ENCODE peak calls at places on chromosomes 3 and 15, in ten cellular contexts. One of them, this sample, is unnamed. For H3K4me1 and H3K27me3, the result is how much of the 10 kb centered on the place peaks cover.

GRCh38 chr3:128074851-128075515 is 22.7 kb downstream of the SEC61A1 start:
- DNase-seq in heart right ventricle: no peak
- DNase-seq in transverse colon: no peak
- DNase-seq in fibroblast of lung: no peak
- DNase-seq in K562: no peak
- DNase-seq in H9: no peak
- DNase-seq in neural progenitor cell: no peak
- DNase-seq in body of pancreas: no peak
- DNase-seq in CD8-positive, alpha-beta T cell: no peak
- DNase-seq in IMR-90: no peak
- DNase-seq in this sample: no peak

GRCh38 chr15:75721923-75722870 is 9.5 kb upstream of the CSPG4 start:
- DNase-seq in heart right ventricle: no peak
- DNase-seq in transverse colon: no peak
- DNase-seq in fibroblast of lung: no peak
- DNase-seq in K562: no peak
- DNase-seq in H9: no peak
- DNase-seq in neural progenitor cell: no peak
- DNase-seq in body of pancreas: no peak
- DNase-seq in CD8-positive, alpha-beta T cell: no peak
- DNase-seq in IMR-90: no peak
- DNase-seq in this sample: no peak

GRCh38 chr3:13244695-13245449 is 171.6 kb upstream of the IQSEC1 start:
- DNase-seq in heart right ventricle: no peak
- DNase-seq in transverse colon: no peak
- DNase-seq in fibroblast of lung: no peak
- DNase-seq in K562: no peak
- DNase-seq in H9: no peak
- DNase-seq in neural progenitor cell: no peak
- DNase-seq in body of pancreas: no peak
- DNase-seq in CD8-positive, alpha-beta T cell: no peak
- DNase-seq in IMR-90: no peak
- DNase-seq in this sample: no peak

GRCh38 chr15:31091531-31091930 is 10.0 kb downstream of the TRPM1 start:
- DNase-seq in heart right ventricle: no peak
- DNase-seq in transverse colon: no peak
- DNase-seq in fibroblast of lung: peak
- DNase-seq in K562: no peak
- DNase-seq in H9: no peak
- DNase-seq in neural progenitor cell: no peak
- DNase-seq in body of pancreas: no peak
- DNase-seq in CD8-positive, alpha-beta T cell: no peak
- DNase-seq in IMR-90: peak
- DNase-seq in this sample: no peak

GRCh38 chr3:52406231-52406661 is 38.7 kb downstream of the SEMA3G start:
- DNase-seq in heart right ventricle: no peak
- DNase-seq in transverse colon: peak
- DNase-seq in fibroblast of lung: no peak
- DNase-seq in K562: no peak
- DNase-seq in H9: no peak
- DNase-seq in neural progenitor cell: no peak
- DNase-seq in body of pancreas: peak
- DNase-seq in CD8-positive, alpha-beta T cell: no peak
- DNase-seq in IMR-90: no peak
- DNase-seq in this sample: no peak

GRCh38 chr3:46995901-46996562 is 16.6 kb downstream of the NBEAL2 start:
- DNase-seq in heart right ventricle: no peak
- DNase-seq in transverse colon: no peak
- DNase-seq in fibroblast of lung: no peak
- DNase-seq in K562: no peak
- DNase-seq in H9: no peak
- DNase-seq in neural progenitor cell: no peak
- DNase-seq in body of pancreas: no peak
- DNase-seq in CD8-positive, alpha-beta T cell: no peak
- DNase-seq in IMR-90: no peak
- DNase-seq in this sample: no peak

GRCh38 chr15:51425517-51426033 is 84.1 kb downstream of the GLDN start:
- DNase-seq in heart right ventricle: no peak
- DNase-seq in transverse colon: no peak
- DNase-seq in fibroblast of lung: no peak
- DNase-seq in K562: peak
- DNase-seq in H9: no peak
- DNase-seq in neural progenitor cell: no peak
- DNase-seq in body of pancreas: no peak
- DNase-seq in CD8-positive, alpha-beta T cell: no peak
- DNase-seq in IMR-90: no peak
- DNase-seq in this sample: no peak

GRCh38 chr3:56917740-56918568 is 116.2 kb upstream of the ARHGEF3 start:
- DNase-seq in heart right ventricle: no peak
- DNase-seq in transverse colon: peak
- DNase-seq in fibroblast of lung: no peak
- DNase-seq in K562: no peak
- DNase-seq in H9: no peak
- DNase-seq in neural progenitor cell: no peak
- DNase-seq in body of pancreas: no peak
- DNase-seq in CD8-positive, alpha-beta T cell: no peak
- DNase-seq in IMR-90: no peak
- DNase-seq in this sample: no peak

GRCh38 chr3:99945328-99945995 is 127.8 kb downstream of the CMSS1 start:
- DNase-seq in heart right ventricle: peak
- DNase-seq in transverse colon: no peak
- DNase-seq in fibroblast of lung: no peak
- DNase-seq in K562: no peak
- DNase-seq in H9: no peak
- DNase-seq in neural progenitor cell: no peak
- DNase-seq in body of pancreas: no peak
- DNase-seq in CD8-positive, alpha-beta T cell: no peak
- DNase-seq in IMR-90: peak
- DNase-seq in this sample: no peak

GRCh38 chr3:44522494-44522933 is 32.5 kb upstream of the ZKSCAN7 start:
- DNase-seq in heart right ventricle: no peak
- DNase-seq in transverse colon: no peak
- DNase-seq in fibroblast of lung: no peak
- DNase-seq in K562: peak
- DNase-seq in H9: no peak
- DNase-seq in neural progenitor cell: no peak
- DNase-seq in body of pancreas: no peak
- DNase-seq in CD8-positive, alpha-beta T cell: no peak
- DNase-seq in IMR-90: no peak
- DNase-seq in this sample: no peak

GRCh38 chr3:113265281-113265680 is 53.9 kb downstream of the BOC start:
- DNase-seq in heart right ventricle: no peak
- DNase-seq in transverse colon: no peak
- DNase-seq in fibroblast of lung: no peak
- DNase-seq in K562: no peak
- DNase-seq in H9: no peak
- DNase-seq in neural progenitor cell: peak
- DNase-seq in body of pancreas: no peak
- DNase-seq in CD8-positive, alpha-beta T cell: no peak
- DNase-seq in IMR-90: no peak
- DNase-seq in this sample: no peak
- H3K4me1 ChIP-seq in heart right ventricle: under half
- H3K4me1 ChIP-seq in transverse colon: under half
- H3K4me1 ChIP-seq in fibroblast of lung: under half
- H3K4me1 ChIP-seq in K562: under half
- H3K4me1 ChIP-seq in H9: under half
- H3K4me1 ChIP-seq in neural progenitor cell: half or more
- H3K4me1 ChIP-seq in body of pancreas: under half
- H3K4me1 ChIP-seq in CD8-positive, alpha-beta T cell: under half
- H3K4me1 ChIP-seq in IMR-90: under half
- H3K4me1 ChIP-seq in this sample: under half

GRCh38 chr15:101102746-101103145 is 149.1 kb downstream of the CHSY1 start:
- DNase-seq in heart right ventricle: no peak
- DNase-seq in transverse colon: no peak
- DNase-seq in fibroblast of lung: no peak
- DNase-seq in K562: no peak
- DNase-seq in H9: no peak
- DNase-seq in neural progenitor cell: no peak
- DNase-seq in body of pancreas: no peak
- DNase-seq in CD8-positive, alpha-beta T cell: no peak
- DNase-seq in IMR-90: no peak
- DNase-seq in this sample: no peak

GRCh38 chr15:101099183-101099582 is 152.7 kb downstream of the CHSY1 start:
- DNase-seq in heart right ventricle: no peak
- DNase-seq in transverse colon: no peak
- DNase-seq in fibroblast of lung: no peak
- DNase-seq in K562: no peak
- DNase-seq in H9: no peak
- DNase-seq in neural progenitor cell: no peak
- DNase-seq in body of pancreas: no peak
- DNase-seq in CD8-positive, alpha-beta T cell: no peak
- DNase-seq in IMR-90: no peak
- DNase-seq in this sample: no peak

GRCh38 chr15:101100118-101100517 is 151.7 kb downstream of the CHSY1 start:
- DNase-seq in heart right ventricle: no peak
- DNase-seq in transverse colon: no peak
- DNase-seq in fibroblast of lung: no peak
- DNase-seq in K562: no peak
- DNase-seq in H9: no peak
- DNase-seq in neural progenitor cell: no peak
- DNase-seq in body of pancreas: no peak
- DNase-seq in CD8-positive, alpha-beta T cell: no peak
- DNase-seq in IMR-90: no peak
- DNase-seq in this sample: no peak

GRCh38 chr15:101101676-101102075 is 150.2 kb downstream of the CHSY1 start:
- DNase-seq in heart right ventricle: no peak
- DNase-seq in transverse colon: no peak
- DNase-seq in fibroblast of lung: no peak
- DNase-seq in K562: no peak
- DNase-seq in H9: no peak
- DNase-seq in neural progenitor cell: no peak
- DNase-seq in body of pancreas: no peak
- DNase-seq in CD8-positive, alpha-beta T cell: no peak
- DNase-seq in IMR-90: no peak
- DNase-seq in this sample: no peak

DNA sequence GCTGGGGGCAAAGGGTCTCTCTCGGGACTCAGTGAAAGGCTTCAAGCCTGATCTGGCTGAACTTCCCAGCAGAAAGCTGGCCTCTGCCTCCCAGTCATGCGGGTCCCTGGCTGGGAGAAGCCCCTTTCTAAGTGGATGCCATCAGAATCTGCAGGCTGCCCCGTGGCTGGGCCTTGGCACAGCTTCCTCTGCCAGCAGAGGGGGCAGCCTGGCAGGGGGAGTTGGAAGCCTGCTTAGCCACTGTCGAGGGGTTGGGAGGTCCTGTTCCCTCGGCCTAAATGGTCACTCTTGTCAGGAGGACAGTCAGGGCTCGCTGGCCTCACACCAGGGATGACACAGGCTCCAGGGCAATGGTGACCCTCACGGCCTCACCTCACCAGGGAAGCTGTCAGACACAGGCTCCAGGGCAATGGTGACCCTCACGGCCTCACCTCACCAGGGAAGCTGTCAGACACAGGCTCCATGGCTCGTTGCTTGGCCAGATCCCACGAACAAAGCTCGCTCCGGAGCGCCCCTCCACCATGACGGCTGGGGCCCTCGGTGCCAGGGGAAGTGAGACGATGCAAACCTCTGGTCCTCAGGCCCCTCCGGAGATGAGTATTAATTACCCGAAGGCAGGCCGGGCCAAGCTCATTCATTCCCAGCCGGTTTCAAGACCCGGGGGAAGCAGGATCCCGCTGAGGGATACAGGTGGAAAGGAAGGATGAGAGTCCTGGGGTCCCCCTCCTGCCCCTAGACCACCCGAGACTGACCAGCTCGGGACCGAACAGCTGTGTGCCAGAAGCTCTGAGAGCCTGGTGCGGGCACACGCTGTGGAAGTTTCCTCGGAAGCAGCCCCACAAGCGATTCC is 151.0 kb downstream of the CHSY1 start:
- DNase-seq in heart right ventricle: no peak
- DNase-seq in transverse colon: no peak
- DNase-seq in fibroblast of lung: no peak
- DNase-seq in K562: no peak
- DNase-seq in H9: no peak
- DNase-seq in neural progenitor cell: no peak
- DNase-seq in body of pancreas: no peak
- DNase-seq in CD8-positive, alpha-beta T cell: no peak
- DNase-seq in IMR-90: no peak
- DNase-seq in this sample: no peak
- TF ChIP-seq CTCF in heart right ventricle: no peak
- TF ChIP-seq CTCF in transverse colon: no peak
- TF ChIP-seq CTCF in fibroblast of lung: no peak
- TF ChIP-seq CTCF in K562: no peak
- TF ChIP-seq CTCF in H9: no peak
- TF ChIP-seq CTCF in neural progenitor cell: no peak
- TF ChIP-seq CTCF in body of pancreas: no peak
- TF ChIP-seq CTCF in CD8-positive, alpha-beta T cell: no peak
- TF ChIP-seq CTCF in IMR-90: no peak
- TF ChIP-seq CTCF in this sample: no peak

DNA sequence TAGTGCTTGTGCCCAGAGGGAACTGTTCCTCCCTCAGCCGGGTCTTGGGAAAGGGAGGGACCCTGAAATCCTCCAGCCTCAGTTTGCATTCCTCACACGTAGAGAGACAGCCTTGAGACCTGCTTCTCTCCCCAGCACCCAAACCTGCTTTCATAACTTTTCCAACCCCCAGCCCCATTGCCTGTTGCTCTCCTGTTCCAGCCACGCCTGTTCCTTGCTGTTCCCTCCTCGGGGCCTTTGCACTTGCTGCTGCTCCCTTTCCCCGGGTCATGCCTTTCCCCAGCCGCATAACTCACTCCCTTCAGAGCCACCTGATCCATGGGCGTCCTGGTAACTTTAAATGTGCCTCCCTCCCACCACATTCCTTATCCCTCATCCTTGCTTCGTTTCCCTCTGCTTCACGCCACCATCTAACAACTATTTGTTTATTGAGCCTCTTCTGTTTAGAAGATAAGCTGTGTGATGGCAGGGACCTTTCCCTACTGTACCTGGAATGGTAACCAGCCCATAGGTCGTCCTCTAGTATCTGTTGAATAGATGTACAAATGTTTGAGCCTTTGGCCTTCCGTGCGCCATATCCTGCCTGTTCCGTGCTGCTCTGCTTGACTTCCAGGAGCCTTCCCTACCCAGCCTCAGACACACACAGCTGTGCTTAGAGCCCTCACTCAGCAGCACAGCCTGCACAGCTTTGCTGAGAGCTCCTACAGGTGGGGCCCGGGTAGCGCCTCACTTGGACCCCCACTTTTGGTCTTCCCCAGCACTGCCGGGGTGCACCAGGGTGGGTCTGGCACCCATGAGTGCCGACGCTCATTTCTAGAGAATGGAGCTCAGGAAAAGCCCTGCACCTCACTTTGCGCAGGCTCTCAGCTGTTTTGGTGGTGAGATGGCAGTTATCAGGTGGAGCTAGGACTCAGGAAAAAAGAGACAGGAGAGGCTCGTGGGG is 60.2 kb downstream of the SCN5A start:
- DNase-seq in heart right ventricle: peak
- DNase-seq in transverse colon: peak
- DNase-seq in fibroblast of lung: no peak
- DNase-seq in K562: no peak
- DNase-seq in H9: peak
- DNase-seq in neural progenitor cell: no peak
- DNase-seq in body of pancreas: no peak
- DNase-seq in CD8-positive, alpha-beta T cell: no peak
- DNase-seq in IMR-90: no peak
- DNase-seq in this sample: no peak
- H3K27me3 ChIP-seq in heart right ventricle: under half
- H3K27me3 ChIP-seq in transverse colon: under half
- H3K27me3 ChIP-seq in fibroblast of lung: under half
- H3K27me3 ChIP-seq in K562: under half
- H3K27me3 ChIP-seq in H9: under half
- H3K27me3 ChIP-seq in neural progenitor cell: under half
- H3K27me3 ChIP-seq in body of pancreas: under half
- H3K27me3 ChIP-seq in CD8-positive, alpha-beta T cell: under half
- H3K27me3 ChIP-seq in IMR-90: under half
- H3K27me3 ChIP-seq in this sample: under half

GRCh38 chr3:172059532-172059931 is 20.2 kb downstream of the FNDC3B start:
- DNase-seq in heart right ventricle: no peak
- DNase-seq in transverse colon: no peak
- DNase-seq in fibroblast of lung: no peak
- DNase-seq in K562: no peak
- DNase-seq in H9: no peak
- DNase-seq in neural progenitor cell: no peak
- DNase-seq in body of pancreas: no peak
- DNase-seq in CD8-positive, alpha-beta T cell: no peak
- DNase-seq in IMR-90: no peak
- DNase-seq in this sample: no peak
- H3K4me1 ChIP-seq in heart right ventricle: half or more
- H3K4me1 ChIP-seq in transverse colon: half or more
- H3K4me1 ChIP-seq in fibroblast of lung: under half
- H3K4me1 ChIP-seq in K562: under half
- H3K4me1 ChIP-seq in H9: under half
- H3K4me1 ChIP-seq in neural progenitor cell: under half
- H3K4me1 ChIP-seq in body of pancreas: half or more
- H3K4me1 ChIP-seq in CD8-positive, alpha-beta T cell: under half
- H3K4me1 ChIP-seq in IMR-90: under half
- H3K4me1 ChIP-seq in this sample: under half

This sample was measured in Caco-2.